ENCODE peak calls at places on chromosomes 7 and 10, in four cellular contexts. One of them, this sample, is unnamed.

GRCh38 chr7:88546808-88547207 is 212.7 kb upstream of the ZNF804B start:
- DNase-seq in GM12878: peak
- DNase-seq in SK-N-SH: peak
- DNase-seq in K562: peak
- DNase-seq in this sample: peak

GRCh38 chr7:27641576-27642230 is 21.0 kb downstream of the HIBADH start:
- DNase-seq in K562: no peak
- DNase-seq in GM12878: no peak
- DNase-seq in SK-N-SH: no peak
- DNase-seq in this sample: peak

GRCh38 chr10:43233601-43234430 is 33.0 kb downstream of the RASGEF1A start:
- DNase-seq in K562: no peak
- DNase-seq in SK-N-SH: no peak
- DNase-seq in GM12878: no peak
- DNase-seq in this sample: no peak

GRCh38 chr10:128735996-128736395 is 609.8 kb upstream of the MKI67 start:
- DNase-seq in SK-N-SH: no peak
- DNase-seq in GM12878: no peak
- DNase-seq in K562: no peak
- DNase-seq in this sample: no peak

GRCh38 chr10:121556918-121557573 is 41.2 kb downstream of the FGFR2 start:
- DNase-seq in K562: no peak
- DNase-seq in GM12878: peak
- DNase-seq in SK-N-SH: no peak
- DNase-seq in this sample: no peak

GRCh38 chr10:103784723-103785418 is 70.5 kb downstream of the SH3PXD2A start:
- DNase-seq in SK-N-SH: no peak
- DNase-seq in GM12878: no peak
- DNase-seq in K562: no peak
- DNase-seq in this sample: no peak

GRCh38 chr7:108010377-108010776 is 7.4 kb upstream of the LAMB1 start:
- DNase-seq in GM12878: no peak
- DNase-seq in SK-N-SH: no peak
- DNase-seq in K562: no peak
- DNase-seq in this sample: no peak

GRCh38 chr10:58237014-58237830 is 30.5 kb downstream of the IPMK start:
- DNase-seq in SK-N-SH: no peak
- DNase-seq in K562: no peak
- DNase-seq in GM12878: no peak
- DNase-seq in this sample: peak

GRCh38 chr7:102834999-102835398 is 77.8 kb upstream of the LRRC17 start:
- DNase-seq in K562: no peak
- DNase-seq in GM12878: peak
- DNase-seq in SK-N-SH: no peak
- DNase-seq in this sample: peak
- TF ChIP-seq RCOR1 in K562: no peak
- TF ChIP-seq RCOR1 in GM12878: no peak
- TF ChIP-seq RCOR1 in SK-N-SH: no peak
- TF ChIP-seq RCOR1 in this sample: no peak

GRCh38 chr10:114042895-114043531 is 653 bp upstream of the ADRB1 start:
- DNase-seq in GM12878: no peak
- DNase-seq in K562: no peak
- DNase-seq in SK-N-SH: peak
- DNase-seq in this sample: peak

GRCh38 chr10:114038819-114039218 is 4.8 kb upstream of the ADRB1 start:
- DNase-seq in K562: no peak
- DNase-seq in GM12878: no peak
- DNase-seq in SK-N-SH: no peak
- DNase-seq in this sample: no peak

GRCh38 chr10:114043532-114044250 is at the start of gene ADRB1:
- DNase-seq in GM12878: peak
- DNase-seq in SK-N-SH: peak
- DNase-seq in K562: peak
- DNase-seq in this sample: peak

GRCh38 chr10:114044251-114045070 is 795 bp downstream of the ADRB1 start:
- DNase-seq in GM12878: no peak
- DNase-seq in SK-N-SH: peak
- DNase-seq in K562: no peak
- DNase-seq in this sample: peak

GRCh38 chr10:114041166-114041565 is 2.5 kb upstream of the ADRB1 start:
- DNase-seq in K562: no peak
- DNase-seq in SK-N-SH: no peak
- DNase-seq in GM12878: no peak
- DNase-seq in this sample: no peak
- TF ChIP-seq EP300 in K562: no peak
- TF ChIP-seq EP300 in SK-N-SH: no peak
- TF ChIP-seq EP300 in GM12878: no peak
- TF ChIP-seq EP300 in this sample: no peak

GRCh38 chr10:19788902-19789301 is 27.3 kb upstream of the PLXDC2 start:
- DNase-seq in SK-N-SH: no peak
- DNase-seq in GM12878: no peak
- DNase-seq in K562: no peak
- DNase-seq in this sample: no peak
- TF ChIP-seq RCOR1 in SK-N-SH: no peak
- TF ChIP-seq RCOR1 in GM12878: no peak
- TF ChIP-seq RCOR1 in K562: no peak
- TF ChIP-seq RCOR1 in this sample: no peak

GRCh38 chr7:106345421-106346166 is 60.8 kb upstream of the NAMPT start:
- DNase-seq in GM12878: no peak
- DNase-seq in K562: no peak
- DNase-seq in SK-N-SH: no peak
- DNase-seq in this sample: no peak
- TF ChIP-seq EP300 in GM12878: no peak
- TF ChIP-seq EP300 in K562: peak
- TF ChIP-seq EP300 in SK-N-SH: no peak
- TF ChIP-seq EP300 in this sample: no peak

GRCh38 chr10:75770634-75771081 is 339.2 kb downstream of the LRMDA start:
- DNase-seq in K562: no peak
- DNase-seq in GM12878: no peak
- DNase-seq in SK-N-SH: no peak
- DNase-seq in this sample: no peak
- TF ChIP-seq RCOR1 in K562: no peak
- TF ChIP-seq RCOR1 in GM12878: no peak
- TF ChIP-seq RCOR1 in SK-N-SH: no peak
- TF ChIP-seq RCOR1 in this sample: no peak

GRCh38 chr10:100186253-100186780 is 488 bp upstream of the ERLIN1 start:
- DNase-seq in GM12878: peak
- DNase-seq in SK-N-SH: peak
- DNase-seq in K562: peak
- DNase-seq in this sample: peak

GRCh38 chr10:100186813-100187212 is 984 bp upstream of the ERLIN1 start:
- DNase-seq in SK-N-SH: peak
- DNase-seq in K562: peak
- DNase-seq in GM12878: no peak
- DNase-seq in this sample: no peak

GRCh38 chr10:100183482-100183881 is 2.3 kb downstream of the ERLIN1 start:
- DNase-seq in GM12878: no peak
- DNase-seq in SK-N-SH: no peak
- DNase-seq in K562: no peak
- DNase-seq in this sample: peak

GRCh38 chr10:100184426-100185219 is 1.2 kb downstream of the ERLIN1 start:
- DNase-seq in K562: peak
- DNase-seq in GM12878: no peak
- DNase-seq in SK-N-SH: peak
- DNase-seq in this sample: peak

GRCh38 chr10:100185364-100186252 is at the start of gene ERLIN1:
- DNase-seq in SK-N-SH: peak
- DNase-seq in GM12878: peak
- DNase-seq in K562: peak
- DNase-seq in this sample: peak
- TF ChIP-seq EP300 in SK-N-SH: no peak
- TF ChIP-seq EP300 in GM12878: peak
- TF ChIP-seq EP300 in K562: peak
- TF ChIP-seq EP300 in this sample: no peak